ENCODE peak calls at places on chromosomes 5 and 9, in six cellular contexts. I is RPMI8226, Q is trophoblast cell, A is neuronal stem cell, M is Daoy, P is anterior cingulate cortex. C is an unnamed sample.

GRCh38 chr5:159120446-159120845 is 20.7 kb upstream of the EBF1 start:
- DNase-seq in I (peak; percentile 68), Q (no peak), A (no peak), M (no peak), P (no peak), C (no peak)

GRCh38 chr5:67249590-67249895 is 52.9 kb upstream of the CD180 start:
- DNase-seq in I (no peak), Q (peak; percentile 25), A (no peak), M (peak; percentile 17), P (no peak), C (no peak)

GRCh38 chr5:136985785-136986475 is 513.2 kb downstream of the SPOCK1 start:
- DNase-seq in I (no peak), Q (no peak), A (no peak), M (no peak), P (no peak), C (no peak)

GRCh38 chr5:127988149-127988755 is 95.3 kb upstream of the SLC12A2 start:
- DNase-seq in I (peak; percentile 26), Q (no peak), A (no peak), M (peak; percentile 79), P (no peak), C (peak; percentile 97)

GRCh38 chr9:116391306-116391900 is 237.8 kb downstream of the PAPPA start:
- DNase-seq in I (no peak), Q (peak; percentile 36), A (no peak), M (peak; percentile 80), P (no peak), C (peak; percentile 8)

GRCh38 chr5:78328585-78329173 is 31.7 kb upstream of the SCAMP1 start:
- DNase-seq in I (no peak), Q (no peak), A (no peak), M (no peak), P (no peak), C (no peak)

GRCh38 chr5:111853748-111854147 is 96.8 kb upstream of the NREP start:
- DNase-seq in I (no peak), Q (no peak), A (no peak), M (no peak), P (no peak), C (no peak)

GRCh38 chr9:125633116-125633743 is 73.8 kb downstream of the MAPKAP1 start:
- DNase-seq in I (no peak), Q (peak; percentile 22), A (no peak), M (no peak), P (no peak), C (peak; percentile 81)

C was measured in PC-3.